ENCODE peak calls at places on chromosomes 16 and 17, in six cellular contexts. P, O, D, A, K and N are unnamed samples.

GRCh38 chr16:4179020-4179419 is 62.8 kb upstream of the ADCY9 start:
- DNase-seq in A (no peak), K (no peak), P (no peak), D (peak), O (no peak), N (peak)

GRCh38 chr17:58822148-58823050 is 66.7 kb downstream of the PPM1E start:
- DNase-seq in D (no peak), P (no peak), O (no peak), K (no peak), A (no peak), N (no peak)

GRCh38 chr16:4882633-4883285 is 35.5 kb downstream of the UBN1 start:
- DNase-seq in A (peak), K (no peak), P (no peak), O (peak), D (peak), N (no peak)

GRCh38 chr17:38717139-38717745 is 12.2 kb downstream of the MLLT6 start:
- DNase-seq in D (no peak), K (no peak), P (no peak), A (no peak), O (no peak), N (no peak)

GRCh38 chr16:82884320-82884898 is 257.6 kb downstream of the CDH13 start:
- DNase-seq in O (no peak), K (no peak), D (no peak), A (no peak), P (no peak), N (no peak)

GRCh38 chr16:17273142-17273561 is 197.6 kb downstream of the XYLT1 start:
- DNase-seq in D (no peak), P (peak), A (peak), K (no peak), O (peak), N (peak)

GRCh38 chr17:43584666-43585102 is 38.5 kb upstream of the ETV4 start:
- DNase-seq in D (no peak), O (no peak), A (no peak), K (no peak), P (no peak), N (no peak)

GRCh38 chr16:9364721-9365693 is 273.6 kb downstream of the HAPSTR1 start:
- DNase-seq in K (peak), D (peak), A (no peak), O (no peak), P (no peak), N (no peak)

GRCh38 chr17:50905460-50905803 is 39.3 kb upstream of the TOB1 start:
- DNase-seq in A (no peak), D (no peak), P (no peak), K (no peak), O (no peak), N (no peak)

GRCh38 chr17:37067555-37068111 is 118.9 kb downstream of the AATF start:
- DNase-seq in A (peak), P (no peak), O (peak), K (no peak), D (no peak), N (no peak)

GRCh38 chr17:82246365-82247174 is 17.7 kb downstream of the SLC16A3 start:
- DNase-seq in D (no peak), A (no peak), K (no peak), O (no peak), P (no peak), N (peak)

GRCh38 chr16:19886061-19886792 is 1.6 kb upstream of the GPRC5B start:
- DNase-seq in D (peak), K (peak), A (no peak), P (peak), O (peak), N (peak)

GRCh38 chr16:19885456-19886060 is 910 bp upstream of the GPRC5B start:
- DNase-seq in A (no peak), D (no peak), O (no peak), P (no peak), K (no peak), N (no peak)

GRCh38 chr16:19883296-19883951 is 1.2 kb downstream of the GPRC5B start:
- DNase-seq in P (no peak), O (peak), D (no peak), K (no peak), A (no peak), N (no peak)

GRCh38 chr16:19884021-19884485 is 595 bp downstream of the GPRC5B start:
- DNase-seq in O (no peak), A (no peak), D (no peak), P (no peak), K (no peak), N (no peak)

DNA sequence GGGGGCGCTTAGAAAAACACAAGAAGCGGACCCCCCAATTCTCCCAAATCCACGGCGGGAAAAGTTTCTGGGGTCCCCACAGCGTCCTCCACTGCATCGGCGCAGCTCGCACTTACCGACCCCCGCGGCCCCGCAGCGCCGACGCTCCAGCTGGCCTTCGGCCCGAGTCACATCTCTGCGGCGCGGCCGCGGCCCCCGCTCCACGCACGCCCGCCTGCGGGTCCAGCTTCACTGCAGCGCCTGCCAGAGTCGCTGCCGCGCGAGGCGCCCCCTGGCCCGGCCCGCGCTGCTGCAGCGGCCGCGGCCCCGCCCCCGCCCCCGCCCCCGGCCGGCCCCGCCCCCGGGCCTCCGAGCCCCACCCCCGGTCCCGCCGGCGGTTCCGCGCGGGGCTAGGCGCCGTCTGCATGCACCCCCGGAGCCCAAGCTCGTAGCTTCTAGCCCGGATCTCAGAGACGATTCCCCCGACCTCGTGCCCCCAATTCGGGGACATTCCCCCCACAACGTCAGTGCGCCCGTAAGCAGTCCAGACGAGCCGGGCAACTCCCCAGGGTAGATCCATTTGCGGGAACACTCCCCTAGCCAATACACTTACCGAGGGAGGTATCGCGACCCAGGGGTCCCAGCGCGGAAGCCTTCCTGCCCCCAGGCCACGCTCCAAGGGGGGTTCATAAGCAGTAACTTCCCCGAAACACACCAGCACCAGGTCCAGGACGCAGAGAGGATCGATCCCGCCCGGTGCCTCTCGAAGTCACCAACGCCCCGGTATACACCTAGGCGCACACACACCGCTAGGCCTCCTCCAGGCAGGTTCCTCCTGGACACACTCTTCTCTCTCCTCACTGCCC is at the start of gene GPRC5B:
- DNase-seq in O (no peak), P (peak), K (no peak), A (no peak), D (no peak), N (no peak)
- TF ChIP-seq CTCF in O (no peak), P (peak), K (no peak), A (no peak), D (no peak), N (no peak)

DNA sequence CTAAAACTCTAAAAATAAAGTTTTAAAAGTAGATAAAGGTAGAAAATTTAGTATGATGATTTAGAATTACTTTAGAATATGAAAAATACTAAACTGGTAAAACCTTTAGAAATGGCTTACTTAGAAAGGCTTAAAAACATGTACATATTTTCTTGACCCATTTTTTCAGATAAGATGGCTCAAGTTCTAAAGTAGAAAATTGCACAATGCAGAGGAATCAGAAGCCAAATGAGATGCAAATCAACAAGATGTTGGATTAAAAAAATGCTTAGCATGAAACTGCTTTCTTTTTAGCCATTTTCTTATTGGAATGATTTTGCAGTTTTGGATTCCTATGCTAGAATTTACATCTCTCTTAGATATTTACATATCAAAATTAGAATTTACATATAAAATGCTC is 1.5 kb upstream of the KRTAP3-1 start:
- DNase-seq in O (no peak), P (no peak), K (no peak), D (no peak), A (no peak), N (no peak)
- TF ChIP-seq CTCF in O (no peak), P (no peak), K (no peak), D (no peak), A (no peak), N (no peak)

DNA sequence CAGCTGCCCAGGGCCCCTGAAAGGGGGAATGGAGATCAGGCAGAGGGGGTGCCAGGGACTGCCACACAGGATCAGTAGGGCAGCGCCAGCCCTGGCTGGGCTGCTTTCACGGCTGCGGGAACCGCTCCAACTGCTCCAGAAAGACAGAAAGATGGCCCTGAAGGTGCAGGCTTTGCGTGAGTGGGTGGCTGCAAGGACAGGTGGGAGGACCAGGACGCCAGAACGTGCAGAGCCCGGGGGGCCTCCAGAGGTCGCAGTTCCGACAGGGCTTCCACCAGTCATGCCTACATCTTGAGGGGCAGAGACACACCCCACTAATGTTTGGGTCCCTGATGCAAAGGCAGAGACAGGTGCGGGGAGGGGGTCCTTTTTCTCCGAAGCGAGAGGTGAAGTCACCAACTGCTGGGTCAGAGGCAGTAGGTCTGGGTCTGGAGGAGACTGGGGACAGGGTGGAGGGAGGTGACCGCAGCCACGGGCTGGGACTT is 790 bp upstream of the ATP6V0C start:
- DNase-seq in O (no peak), A (no peak), K (peak), P (peak), D (no peak), N (no peak)
- TF ChIP-seq CTCF in O (peak), A (peak), K (peak), P (peak), D (no peak), N (no peak)

DNA sequence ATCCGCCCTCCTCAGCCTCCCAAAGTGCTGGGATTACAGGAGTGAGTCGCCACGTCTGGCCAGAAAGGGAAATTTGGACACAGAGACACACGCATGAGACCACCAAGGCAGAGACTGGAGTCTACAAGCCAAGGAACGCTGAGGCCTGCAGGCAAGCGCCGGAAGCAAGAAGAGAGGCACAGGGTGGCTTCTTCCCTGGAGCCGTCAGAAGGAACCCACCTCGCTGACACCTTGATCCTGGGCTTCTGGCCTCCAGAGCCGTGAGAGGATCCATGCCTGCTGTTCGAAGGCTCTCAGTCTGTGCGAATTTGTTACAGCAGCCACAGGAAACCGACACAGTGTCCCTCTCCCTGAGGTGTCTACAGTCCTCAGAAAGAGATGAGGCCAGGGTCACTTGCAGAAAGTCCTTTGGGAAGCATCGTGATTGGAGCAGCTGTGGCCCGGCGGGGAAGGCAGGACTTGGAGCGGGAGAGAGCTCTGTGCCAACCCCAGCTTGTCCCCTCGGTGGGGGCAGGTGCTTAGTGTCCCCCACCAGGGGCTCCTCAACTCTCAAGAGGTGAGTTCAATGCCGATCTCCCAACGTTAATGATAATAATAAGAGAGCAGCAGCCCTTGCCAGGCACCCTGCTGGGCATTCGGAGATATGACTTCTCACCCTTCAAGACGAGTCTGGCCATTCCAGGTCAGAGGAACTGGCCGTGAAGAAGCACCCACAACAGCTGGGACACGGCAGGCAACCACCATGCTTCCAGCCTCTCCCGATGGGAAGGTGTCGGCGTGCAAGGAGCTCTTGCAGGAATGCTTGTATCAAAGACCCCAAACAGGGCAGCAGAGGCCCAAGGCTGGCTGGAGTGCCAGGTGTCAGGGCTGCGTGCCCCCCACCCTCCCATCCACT is 68.4 kb upstream of the TNRC6C start:
- DNase-seq in A (no peak), K (no peak), P (no peak), D (peak), O (no peak), N (no peak)
- TF ChIP-seq CTCF in A (no peak), K (no peak), P (no peak), D (no peak), O (no peak), N (no peak)

GRCh38 chr17:76248013-76248782 is 7.9 kb upstream of the RNF157 start:
- DNase-seq in P (no peak), O (no peak), D (no peak), A (no peak), K (no peak), N (no peak)
- TF ChIP-seq CTCF in P (no peak), O (peak), D (no peak), A (peak), K (no peak), N (no peak)

GRCh38 chr16:88938119-88938932 is 38.7 kb downstream of the CBFA2T3 start:
- DNase-seq in K (no peak), D (no peak), A (no peak), P (no peak), O (no peak), N (no peak)

GRCh38 chr16:88938933-88939813 is 37.8 kb downstream of the CBFA2T3 start:
- DNase-seq in A (no peak), O (no peak), K (no peak), D (no peak), P (peak), N (no peak)

GRCh38 chr16:88936913-88937666 is 39.9 kb downstream of the CBFA2T3 start:
- DNase-seq in O (no peak), D (no peak), K (no peak), P (no peak), A (no peak), N (no peak)

GRCh38 chr16:88934066-88934667 is 42.8 kb downstream of the CBFA2T3 start:
- DNase-seq in A (no peak), P (no peak), O (no peak), D (no peak), K (no peak), N (no peak)

DNA sequence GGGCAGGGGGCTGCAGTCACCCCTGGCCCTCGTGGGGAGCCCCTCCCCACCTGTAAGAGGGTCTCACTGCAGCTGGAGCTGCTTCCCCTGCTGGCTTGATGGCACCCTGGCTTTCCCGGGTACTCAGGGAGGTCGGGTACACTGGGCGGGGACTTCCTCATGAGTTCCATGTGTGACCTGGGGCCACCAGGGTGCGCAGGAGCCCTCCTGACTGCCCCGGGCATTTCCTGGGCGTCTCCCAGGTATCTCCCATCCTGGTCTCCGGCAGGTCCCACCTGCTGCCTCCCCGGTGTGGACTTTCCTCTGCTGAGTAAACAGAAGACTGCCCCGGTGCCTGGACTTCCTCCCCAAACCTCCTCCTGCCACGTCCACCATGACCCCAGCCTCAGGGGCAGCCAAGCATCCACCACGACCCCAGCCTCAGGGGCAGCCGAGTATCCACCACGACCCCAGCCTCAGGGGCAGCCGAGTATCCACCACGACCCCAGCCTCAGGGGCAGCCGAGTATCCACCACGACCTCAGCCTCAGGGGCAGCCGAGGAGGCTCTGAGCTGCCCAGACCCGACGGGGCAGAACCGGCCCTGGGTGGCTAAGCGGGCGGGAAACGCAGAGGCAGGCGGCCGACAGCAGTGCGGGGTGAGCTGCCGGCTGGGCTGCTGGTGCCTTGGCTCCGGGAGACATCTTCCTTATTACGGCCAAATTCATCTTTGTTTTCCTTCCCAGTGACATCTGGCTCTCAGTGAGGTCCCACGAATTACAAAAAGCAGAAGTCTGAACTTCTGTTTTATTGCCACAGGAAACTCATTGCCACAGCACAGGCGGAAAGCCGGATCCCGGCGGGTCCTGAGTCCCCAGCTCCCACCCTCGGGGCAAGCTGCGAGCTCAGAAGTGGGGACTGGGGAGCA is 40.7 kb downstream of the CBFA2T3 start:
- DNase-seq in O (no peak), K (peak), D (peak), A (no peak), P (no peak), N (peak)
- TF ChIP-seq CTCF in O (no peak), K (peak), D (no peak), A (no peak), P (peak), N (peak)

GRCh38 chr16:48910214-48910613 is 300.2 kb upstream of the N4BP1 start:
- DNase-seq in P (no peak), A (no peak), O (no peak), K (no peak), D (no peak), N (no peak)

GRCh38 chr16:48913384-48913783 is 303.4 kb upstream of the N4BP1 start:
- DNase-seq in P (no peak), K (no peak), D (no peak), O (no peak), A (no peak), N (no peak)

GRCh38 chr16:48912360-48912759 is 302.4 kb upstream of the N4BP1 start:
- DNase-seq in P (no peak), O (no peak), D (no peak), K (no peak), A (no peak), N (no peak)

GRCh38 chr16:48914070-48914469 is 304.1 kb upstream of the N4BP1 start:
- DNase-seq in P (no peak), K (no peak), O (no peak), A (no peak), D (no peak), N (no peak)

DNA sequence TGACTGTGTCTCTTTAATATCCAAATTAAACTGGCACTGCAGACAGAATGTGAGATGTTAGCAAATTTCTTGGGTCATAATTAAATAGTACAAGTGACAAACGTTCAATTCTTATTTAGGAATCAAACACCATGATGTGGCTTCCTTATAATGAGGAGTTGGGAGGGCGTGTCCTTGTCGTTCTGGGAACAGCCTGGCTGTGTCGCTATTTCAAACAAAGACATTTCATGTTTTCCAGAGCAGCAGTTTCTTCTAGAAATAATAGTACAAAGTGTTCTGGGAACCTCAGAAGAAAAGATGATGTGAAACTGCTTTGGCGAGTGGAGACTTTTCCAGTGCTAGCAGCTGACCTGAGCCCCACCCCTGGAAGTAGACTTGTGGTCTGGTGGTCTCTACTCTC is 301.7 kb upstream of the N4BP1 start:
- DNase-seq in D (no peak), K (no peak), P (no peak), A (no peak), O (no peak), N (no peak)
- TF ChIP-seq CTCF in D (no peak), K (no peak), P (no peak), A (peak), O (peak), N (no peak)

GRCh38 chr17:2076461-2076984 is 21.6 kb downstream of the HIC1 start:
- DNase-seq in D (no peak), O (no peak), P (no peak), A (no peak), K (no peak), N (no peak)

GRCh38 chr17:2077040-2077439 is 22.1 kb downstream of the HIC1 start:
- DNase-seq in K (no peak), D (no peak), A (no peak), O (no peak), P (no peak), N (no peak)

GRCh38 chr17:2071421-2072281 is 16.7 kb downstream of the HIC1 start:
- DNase-seq in A (no peak), P (no peak), K (no peak), O (no peak), D (peak), N (peak)

GRCh38 chr17:2074919-2075318 is 20.0 kb downstream of the HIC1 start:
- DNase-seq in O (no peak), A (no peak), D (no peak), K (no peak), P (no peak), N (no peak)

GRCh38 chr17:2075336-2076056 is 20.6 kb downstream of the HIC1 start:
- DNase-seq in K (no peak), P (no peak), A (no peak), O (no peak), D (no peak), N (no peak)
- TF ChIP-seq CTCF in K (no peak), P (no peak), A (no peak), O (no peak), D (no peak), N (no peak)

GRCh38 chr17:66255112-66255511 is 25.9 kb upstream of the APOH start:
- DNase-seq in A (peak), O (peak), K (no peak), P (peak), D (no peak), N (no peak)
- TF ChIP-seq CTCF in A (peak), O (peak), K (peak), P (peak), D (peak), N (peak)